ENCODE peak calls at places on chromosomes 3 and 15, in seven cellular contexts. X, B, H, I, J, G and N are unnamed samples.

GRCh38 chr15:71296032-71296686 is 180.9 kb downstream of the THSD4 start:
- DNase-seq in X (no peak), B (no peak), H (no peak), I (peak), J (peak), G (no peak), N (peak)

GRCh38 chr15:34188711-34189110 is 21.2 kb downstream of the KATNBL1 start:
- DNase-seq in X (no peak), B (no peak), H (no peak), I (no peak), J (no peak), G (no peak), N (no peak)

GRCh38 chr15:28103402-28103801 is 4.3 kb upstream of the OCA2 start:
- DNase-seq in X (peak), B (no peak), H (no peak), I (no peak), J (no peak), G (no peak), N (no peak)

GRCh38 chr15:101016581-101016980 is 97.4 kb downstream of the LRRK1 start:
- DNase-seq in X (peak), B (no peak), H (no peak), I (no peak), J (no peak), G (no peak), N (no peak)

GRCh38 chr15:42131826-42132806 is 24.3 kb downstream of the PLA2G4F start:
- DNase-seq in X (peak), B (peak), H (no peak), I (no peak), J (no peak), G (no peak), N (no peak)

GRCh38 chr15:79769081-79769481 is 127.7 kb downstream of the MTHFS start:
- DNase-seq in X (no peak), B (peak), H (no peak), I (no peak), J (no peak), G (no peak), N (no peak)

GRCh38 chr3:129238945-129239705 is 10.3 kb upstream of the COPG1 start:
- DNase-seq in X (no peak), B (no peak), H (no peak), I (no peak), J (peak), G (no peak), N (peak)

GRCh38 chr3:57017481-57017880 is 43.0 kb upstream of the SPATA12 start:
- DNase-seq in X (no peak), B (peak), H (no peak), I (no peak), J (peak), G (no peak), N (no peak)

GRCh38 chr15:100766225-100767001 is 113.2 kb upstream of the ALDH1A3 start:
- DNase-seq in X (no peak), B (peak), H (no peak), I (no peak), J (no peak), G (no peak), N (no peak)

GRCh38 chr3:180252683-180253082 is 215.9 kb upstream of the PEX5L start:
- DNase-seq in X (no peak), B (no peak), H (no peak), I (no peak), J (no peak), G (no peak), N (no peak)

GRCh38 chr15:40029979-40030893 is 8.7 kb downstream of the SRP14 start:
- DNase-seq in X (no peak), B (peak), H (no peak), I (no peak), J (no peak), G (no peak), N (peak)

GRCh38 chr3:140103166-140103565 is 168.2 kb downstream of the CLSTN2 start:
- DNase-seq in X (no peak), B (no peak), H (no peak), I (no peak), J (no peak), G (no peak), N (no peak)

GRCh38 chr3:149115114-149115513 is 14.3 kb upstream of the HPS3 start:
- DNase-seq in X (no peak), B (peak), H (no peak), I (no peak), J (no peak), G (no peak), N (no peak)

GRCh38 chr3:54897028-54897711 is 30.7 kb downstream of the LRTM1 start:
- DNase-seq in X (no peak), B (no peak), H (no peak), I (no peak), J (peak), G (no peak), N (peak)

GRCh38 chr3:185823280-185824044 is 1.4 kb downstream of the IGF2BP2 start:
- DNase-seq in X (no peak), B (peak), H (no peak), I (no peak), J (peak), G (no peak), N (peak)

GRCh38 chr3:35936571-35936970 is 297.2 kb downstream of the ARPP21 start:
- DNase-seq in X (no peak), B (no peak), H (no peak), I (no peak), J (no peak), G (no peak), N (peak)

GRCh38 chr15:83559310-83559966 is 94.5 kb upstream of the ADAMTSL3 start:
- DNase-seq in X (peak), B (peak), H (peak), I (peak), J (peak), G (peak), N (peak)

GRCh38 chr3:48275292-48276027 is 34.6 kb downstream of the ZNF589 start:
- DNase-seq in X (no peak), B (no peak), H (no peak), I (peak), J (peak), G (no peak), N (no peak)

GRCh38 chr3:160616311-160616710 is 50.9 kb upstream of the KPNA4 start:
- DNase-seq in X (no peak), B (no peak), H (no peak), I (no peak), J (peak), G (no peak), N (peak)

GRCh38 chr15:89148126-89148525 is 59.9 kb downstream of the ABHD2 start:
- DNase-seq in X (no peak), B (no peak), H (no peak), I (no peak), J (no peak), G (no peak), N (no peak)

GRCh38 chr3:42009456-42009855 is 47.6 kb upstream of the ULK4 start:
- DNase-seq in X (no peak), B (no peak), H (no peak), I (no peak), J (no peak), G (no peak), N (no peak)

GRCh38 chr3:124779116-124779515 is 48.9 kb downstream of the UMPS start:
- DNase-seq in X (no peak), B (no peak), H (no peak), I (no peak), J (no peak), G (no peak), N (no peak)

GRCh38 chr15:85899927-85900326 is 105.2 kb upstream of the KLHL25 start:
- DNase-seq in X (no peak), B (no peak), H (no peak), I (no peak), J (no peak), G (no peak), N (no peak)

GRCh38 chr3:79517766-79518413 is 249.9 kb downstream of the ROBO1 start:
- DNase-seq in X (no peak), B (peak), H (peak), I (peak), J (peak), G (no peak), N (peak)

GRCh38 chr3:113194747-113195400 is 16.5 kb upstream of the BOC start:
- DNase-seq in X (no peak), B (no peak), H (no peak), I (no peak), J (peak), G (no peak), N (peak)

GRCh38 chr15:22786868-22787698 is 639 bp downstream of the NIPA1 start:
- DNase-seq in X (peak), B (peak), H (peak), I (peak), J (peak), G (no peak), N (no peak)

GRCh38 chr3:12471228-12471627 is 13.1 kb upstream of the TSEN2 start:
- DNase-seq in X (no peak), B (no peak), H (no peak), I (no peak), J (no peak), G (no peak), N (no peak)

GRCh38 chr3:172152869-172153268 is 113.5 kb downstream of the FNDC3B start:
- DNase-seq in X (no peak), B (no peak), H (no peak), I (no peak), J (peak), G (no peak), N (peak)

GRCh38 chr15:98794211-98794610 is 145.9 kb downstream of the IGF1R start:
- DNase-seq in X (no peak), B (no peak), H (no peak), I (no peak), J (no peak), G (no peak), N (no peak)

GRCh38 chr3:184593201-184593922 is 31.8 kb downstream of the EPHB3 start:
- DNase-seq in X (no peak), B (no peak), H (no peak), I (no peak), J (peak), G (no peak), N (peak)

GRCh38 chr15:92617197-92618037 is 38.2 kb downstream of the FAM174B start:
- DNase-seq in X (no peak), B (peak), H (no peak), I (peak), J (peak), G (no peak), N (peak)

GRCh38 chr3:66592927-66593625 is 92.3 kb upstream of the LRIG1 start:
- DNase-seq in X (no peak), B (peak), H (peak), I (no peak), J (peak), G (no peak), N (peak)

GRCh38 chr15:77186518-77187095 is 115.7 kb upstream of the TSPAN3 start:
- DNase-seq in X (no peak), B (peak), H (no peak), I (no peak), J (peak), G (no peak), N (peak)

GRCh38 chr3:52458770-52459540 is 3.6 kb downstream of the NISCH start:
- DNase-seq in X (no peak), B (no peak), H (no peak), I (no peak), J (no peak), G (no peak), N (no peak)

GRCh38 chr3:71035314-71035713 is 548.2 kb downstream of the FOXP1 start:
- DNase-seq in X (no peak), B (no peak), H (no peak), I (no peak), J (peak), G (no peak), N (peak)

GRCh38 chr3:127560051-127560787 is 30.3 kb downstream of the TPRA1 start:
- DNase-seq in X (no peak), B (no peak), H (no peak), I (no peak), J (no peak), G (no peak), N (no peak)

GRCh38 chr3:168585544-168585943 is 489.8 kb upstream of the GOLIM4 start:
- DNase-seq in X (no peak), B (peak), H (no peak), I (no peak), J (no peak), G (no peak), N (no peak)

DNA sequence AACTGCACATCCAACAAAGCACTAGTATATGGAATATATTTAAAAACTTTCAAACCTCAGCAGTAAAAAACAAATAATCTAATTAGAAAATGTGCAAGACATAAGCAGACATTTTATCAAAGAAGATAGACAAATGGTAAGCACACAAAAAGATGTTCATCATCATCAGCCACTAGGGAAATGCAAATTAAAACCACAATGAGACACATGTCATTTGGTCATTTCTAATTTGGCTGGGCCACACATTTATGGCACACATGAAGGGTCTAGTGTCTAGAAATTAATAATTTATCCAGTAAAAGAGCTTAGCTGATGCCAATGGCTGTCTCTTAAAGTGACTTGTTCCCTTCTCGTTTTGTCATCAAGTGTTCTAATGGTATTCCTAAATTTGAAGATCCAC is 45.8 kb downstream of the ARHGAP31 start:
- DNase-seq in X (no peak), B (no peak), H (no peak), I (no peak), J (no peak), G (no peak), N (no peak)
- H4K8ac ChIP-seq in X (no peak), B (no peak), H (no peak), I (no peak), J (no peak), G (no peak), N (no peak)

DNA sequence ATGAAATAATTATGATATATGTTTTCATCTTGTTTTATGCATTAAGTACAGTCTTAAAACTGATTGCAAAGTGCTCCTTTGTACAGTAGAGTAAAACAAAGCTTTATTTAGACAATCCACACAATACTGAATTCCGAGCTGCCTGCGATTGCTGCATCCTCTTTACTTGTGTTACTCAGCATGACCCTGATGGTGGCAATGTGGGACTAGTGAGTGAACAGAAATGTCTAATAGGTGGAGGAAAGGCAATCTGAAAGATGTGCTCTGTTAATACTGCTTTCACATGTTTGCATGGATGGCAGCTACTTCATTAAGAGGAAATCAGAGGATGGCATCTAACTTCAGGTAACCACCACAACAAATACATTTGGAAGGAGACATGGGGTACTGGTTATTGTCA is 930.4 kb upstream of the SEMA6D start:
- DNase-seq in X (no peak), B (peak), H (peak), I (peak), J (peak), G (no peak), N (no peak)
- H3K18ac ChIP-seq in X (no peak), B (no peak), H (no peak), I (no peak), J (no peak), G (no peak), N (no peak)

GRCh38 chr15:29125382-29126207 is 144.0 kb downstream of the NSMCE3 start:
- DNase-seq in X (no peak), B (no peak), H (no peak), I (no peak), J (no peak), G (no peak), N (no peak)
- H4K8ac ChIP-seq in X (no peak), B (no peak), H (no peak), I (no peak), J (no peak), G (no peak), N (no peak)

DNA sequence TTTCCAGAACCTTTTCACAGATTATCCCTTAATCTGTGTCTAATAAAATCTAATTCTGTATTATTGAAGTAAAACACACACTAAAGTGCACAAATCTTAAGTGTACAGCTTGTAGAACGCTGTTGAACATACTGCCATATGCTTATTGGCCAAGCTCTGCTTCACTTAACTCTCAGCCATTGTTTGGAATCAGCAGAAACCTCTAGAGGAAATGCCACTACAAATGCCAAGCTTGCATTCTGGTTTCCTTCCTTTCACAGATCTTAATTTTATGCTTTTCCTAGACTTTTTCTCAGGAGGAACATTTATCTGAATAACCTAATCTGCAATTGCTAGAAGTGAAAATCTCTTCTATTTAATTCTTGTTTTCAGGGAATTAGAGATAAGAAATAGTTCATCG is 10.1 kb downstream of the MNS1 start:
- DNase-seq in X (no peak), B (no peak), H (no peak), I (no peak), J (no peak), G (no peak), N (no peak)
- H3K18ac ChIP-seq in X (no peak), B (no peak), H (no peak), I (no peak), J (no peak), G (no peak), N (no peak)

GRCh38 chr3:49654176-49654825 is 19.9 kb upstream of the APEH start:
- DNase-seq in X (no peak), B (no peak), H (no peak), I (no peak), J (no peak), G (no peak), N (no peak)
- H4K8ac ChIP-seq in X (no peak), B (no peak), H (no peak), I (no peak), J (no peak), G (no peak), N (no peak)

GRCh38 chr3:94004301-94004910 is 24.0 kb downstream of the STX19 start:
- DNase-seq in X (no peak), B (peak), H (no peak), I (peak), J (peak), G (no peak), N (peak)
- H3K18ac ChIP-seq in X (no peak), B (no peak), H (no peak), I (no peak), J (no peak), G (no peak), N (no peak)

DNA sequence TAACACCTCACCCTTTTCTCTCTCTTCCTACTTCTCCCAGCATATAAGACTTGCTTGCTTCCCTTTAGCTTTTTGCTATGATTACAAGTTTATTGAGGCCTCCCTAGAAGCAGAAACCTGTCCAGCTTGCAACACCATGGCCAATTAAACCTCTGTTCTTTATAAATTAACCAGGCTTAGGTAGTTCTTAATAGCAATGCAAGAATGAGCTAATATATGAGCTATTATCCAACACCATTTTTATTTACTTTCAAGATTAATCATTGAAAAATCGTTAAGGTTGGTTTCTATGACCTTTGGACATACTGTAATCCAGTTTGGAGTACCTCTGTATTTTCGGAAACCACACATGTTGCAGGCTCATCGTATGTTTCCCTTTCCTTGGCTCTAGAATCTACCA is 643.1 kb downstream of the ZPLD1 start:
- DNase-seq in X (no peak), B (no peak), H (no peak), I (no peak), J (no peak), G (no peak), N (no peak)
- H4K8ac ChIP-seq in X (no peak), B (no peak), H (no peak), I (no peak), J (no peak), G (no peak), N (no peak)

GRCh38 chr3:110732420-110732819 is 339.2 kb upstream of the NECTIN3 start:
- DNase-seq in X (no peak), B (no peak), H (no peak), I (no peak), J (no peak), G (no peak), N (no peak)
- H3K18ac ChIP-seq in X (no peak), B (no peak), H (no peak), I (no peak), J (no peak), G (no peak), N (no peak)

GRCh38 chr15:70196314-70197291 is 98.9 kb upstream of the TLE3 start:
- DNase-seq in X (peak), B (peak), H (peak), I (peak), J (peak), G (peak), N (peak)

GRCh38 chr15:70195808-70196304 is 98.1 kb upstream of the TLE3 start:
- DNase-seq in X (no peak), B (no peak), H (no peak), I (peak), J (peak), G (no peak), N (peak)

GRCh38 chr15:70198441-70199123 is 100.9 kb upstream of the TLE3 start:
- DNase-seq in X (no peak), B (no peak), H (no peak), I (no peak), J (no peak), G (no peak), N (no peak)

GRCh38 chr15:70197945-70198361 is 100.2 kb upstream of the TLE3 start:
- DNase-seq in X (no peak), B (no peak), H (no peak), I (peak), J (no peak), G (no peak), N (no peak)

GRCh38 chr15:70197318-70197944 is 99.7 kb upstream of the TLE3 start:
- DNase-seq in X (no peak), B (no peak), H (no peak), I (no peak), J (no peak), G (no peak), N (no peak)
- H4K8ac ChIP-seq in X (no peak), B (no peak), H (peak), I (peak), J (no peak), G (no peak), N (no peak)